ENCODE peak calls at places on chromosomes 6 and 20, in seven cellular contexts. One of them, this sample, is unnamed.

GRCh38 chr20:32961956-32962517 is 42.2 kb downstream of the SUN5 start:
- DNase-seq in GM23248: no peak
- DNase-seq in astrocyte: no peak
- DNase-seq in fibroblast of lung: no peak
- DNase-seq in mesendoderm: no peak
- DNase-seq in mammary epithelial cell: no peak
- DNase-seq in HCT116: no peak
- DNase-seq in this sample: no peak

GRCh38 chr6:24951831-24952299 is 16.1 kb upstream of the RIPOR2 start:
- DNase-seq in GM23248: no peak
- DNase-seq in astrocyte: no peak
- DNase-seq in fibroblast of lung: no peak
- DNase-seq in mesendoderm: no peak
- DNase-seq in mammary epithelial cell: no peak
- DNase-seq in HCT116: no peak
- DNase-seq in this sample: no peak

GRCh38 chr20:61371501-61372150 is 119.6 kb downstream of the CDH4 start:
- DNase-seq in GM23248: no peak
- DNase-seq in astrocyte: no peak
- DNase-seq in fibroblast of lung: no peak
- DNase-seq in mesendoderm: no peak
- DNase-seq in mammary epithelial cell: no peak
- DNase-seq in HCT116: no peak
- DNase-seq in this sample: no peak

GRCh38 chr6:131015630-131016263 is 47.3 kb downstream of the EPB41L2 start:
- DNase-seq in GM23248: peak; percentile 70
- DNase-seq in astrocyte: peak; percentile 75
- DNase-seq in fibroblast of lung: peak; percentile 70
- DNase-seq in mesendoderm: no peak
- DNase-seq in mammary epithelial cell: peak; percentile 8
- DNase-seq in HCT116: no peak
- DNase-seq in this sample: no peak

GRCh38 chr6:46719099-46719498 is 16.1 kb downstream of the PLA2G7 start:
- DNase-seq in GM23248: peak; percentile 48
- DNase-seq in astrocyte: peak; percentile 87
- DNase-seq in fibroblast of lung: peak; percentile 22
- DNase-seq in mesendoderm: no peak
- DNase-seq in mammary epithelial cell: peak; percentile 97
- DNase-seq in HCT116: peak; percentile 79
- DNase-seq in this sample: no peak

GRCh38 chr20:25509084-25509483 is 76.2 kb downstream of the NINL start:
- DNase-seq in GM23248: no peak
- DNase-seq in astrocyte: no peak
- DNase-seq in fibroblast of lung: no peak
- DNase-seq in mesendoderm: no peak
- DNase-seq in mammary epithelial cell: no peak
- DNase-seq in HCT116: no peak
- DNase-seq in this sample: no peak

GRCh38 chr6:89045585-89045984 is 35.0 kb upstream of the PNRC1 start:
- DNase-seq in GM23248: peak; percentile 77
- DNase-seq in astrocyte: no peak
- DNase-seq in fibroblast of lung: no peak
- DNase-seq in mesendoderm: no peak
- DNase-seq in mammary epithelial cell: no peak
- DNase-seq in HCT116: no peak
- DNase-seq in this sample: no peak

GRCh38 chr6:39416728-39417127 is 94.2 kb upstream of the KCNK16 start:
- DNase-seq in GM23248: peak; percentile 96
- DNase-seq in astrocyte: peak; percentile 76
- DNase-seq in fibroblast of lung: no peak
- DNase-seq in mesendoderm: peak; percentile 90
- DNase-seq in mammary epithelial cell: peak; percentile 32
- DNase-seq in HCT116: no peak
- DNase-seq in this sample: no peak

GRCh38 chr6:42025066-42025789 is 25.1 kb upstream of the TAF8 start:
- DNase-seq in GM23248: no peak
- DNase-seq in astrocyte: no peak
- DNase-seq in fibroblast of lung: no peak
- DNase-seq in mesendoderm: no peak
- DNase-seq in mammary epithelial cell: no peak
- DNase-seq in HCT116: no peak
- DNase-seq in this sample: no peak

GRCh38 chr6:24357336-24358218 is at the start of gene DCDC2:
- DNase-seq in GM23248: peak; percentile 29
- DNase-seq in astrocyte: peak; percentile 22
- DNase-seq in fibroblast of lung: peak; percentile 13
- DNase-seq in mesendoderm: no peak
- DNase-seq in mammary epithelial cell: peak; percentile 51
- DNase-seq in HCT116: no peak
- DNase-seq in this sample: peak; percentile 90

GRCh38 chr20:46799781-46800180 is 90.3 kb downstream of the SLC2A10 start:
- DNase-seq in GM23248: no peak
- DNase-seq in astrocyte: no peak
- DNase-seq in fibroblast of lung: no peak
- DNase-seq in mesendoderm: no peak
- DNase-seq in mammary epithelial cell: no peak
- DNase-seq in HCT116: no peak
- DNase-seq in this sample: no peak

GRCh38 chr20:45358282-45359068 is 4.5 kb upstream of the SYS1 start:
- DNase-seq in GM23248: peak; percentile 95
- DNase-seq in astrocyte: peak; percentile 73
- DNase-seq in fibroblast of lung: peak; percentile 74
- DNase-seq in mesendoderm: no peak
- DNase-seq in mammary epithelial cell: peak; percentile 84
- DNase-seq in HCT116: no peak
- DNase-seq in this sample: no peak

GRCh38 chr20:5181492-5181891 is 54.7 kb downstream of the CDS2 start:
- DNase-seq in GM23248: no peak
- DNase-seq in astrocyte: no peak
- DNase-seq in fibroblast of lung: no peak
- DNase-seq in mesendoderm: no peak
- DNase-seq in mammary epithelial cell: no peak
- DNase-seq in HCT116: no peak
- DNase-seq in this sample: no peak

GRCh38 chr6:169312658-169313346 is 59.2 kb upstream of the THBS2 start:
- DNase-seq in GM23248: peak; percentile 77
- DNase-seq in astrocyte: no peak
- DNase-seq in fibroblast of lung: peak; percentile 9
- DNase-seq in mesendoderm: peak; percentile 34
- DNase-seq in mammary epithelial cell: no peak
- DNase-seq in HCT116: no peak
- DNase-seq in this sample: no peak

GRCh38 chr6:52389626-52390360 is 27.8 kb downstream of the PAQR8 start:
- DNase-seq in GM23248: peak; percentile 58
- DNase-seq in astrocyte: peak; percentile 60
- DNase-seq in fibroblast of lung: peak; percentile 15
- DNase-seq in mesendoderm: no peak
- DNase-seq in mammary epithelial cell: peak; percentile 72
- DNase-seq in HCT116: peak; percentile 48
- DNase-seq in this sample: peak; percentile 86

GRCh38 chr20:61670274-61670673 is 395.4 kb downstream of the TAF4 start:
- DNase-seq in GM23248: no peak
- DNase-seq in astrocyte: no peak
- DNase-seq in fibroblast of lung: no peak
- DNase-seq in mesendoderm: no peak
- DNase-seq in mammary epithelial cell: no peak
- DNase-seq in HCT116: no peak
- DNase-seq in this sample: no peak

GRCh38 chr6:53546256-53546655 is 1.4 kb upstream of the GCLC start:
- DNase-seq in GM23248: peak; percentile 81
- DNase-seq in astrocyte: peak; percentile 22
- DNase-seq in fibroblast of lung: no peak
- DNase-seq in mesendoderm: no peak
- DNase-seq in mammary epithelial cell: peak; percentile 48
- DNase-seq in HCT116: no peak
- DNase-seq in this sample: no peak

GRCh38 chr20:17505664-17506517 is 25.3 kb downstream of the BFSP1 start:
- DNase-seq in GM23248: peak; percentile 83
- DNase-seq in astrocyte: peak; percentile 42
- DNase-seq in fibroblast of lung: peak; percentile 57
- DNase-seq in mesendoderm: peak; percentile 15
- DNase-seq in mammary epithelial cell: peak; percentile 95
- DNase-seq in HCT116: no peak
- DNase-seq in this sample: no peak

GRCh38 chr6:166625356-166625755 is 1.7 kb downstream of the RPS6KA2 start:
- DNase-seq in GM23248: peak; percentile 53
- DNase-seq in astrocyte: no peak
- DNase-seq in fibroblast of lung: peak; percentile 68
- DNase-seq in mesendoderm: no peak
- DNase-seq in mammary epithelial cell: peak; percentile 34
- DNase-seq in HCT116: no peak
- DNase-seq in this sample: no peak

DNA sequence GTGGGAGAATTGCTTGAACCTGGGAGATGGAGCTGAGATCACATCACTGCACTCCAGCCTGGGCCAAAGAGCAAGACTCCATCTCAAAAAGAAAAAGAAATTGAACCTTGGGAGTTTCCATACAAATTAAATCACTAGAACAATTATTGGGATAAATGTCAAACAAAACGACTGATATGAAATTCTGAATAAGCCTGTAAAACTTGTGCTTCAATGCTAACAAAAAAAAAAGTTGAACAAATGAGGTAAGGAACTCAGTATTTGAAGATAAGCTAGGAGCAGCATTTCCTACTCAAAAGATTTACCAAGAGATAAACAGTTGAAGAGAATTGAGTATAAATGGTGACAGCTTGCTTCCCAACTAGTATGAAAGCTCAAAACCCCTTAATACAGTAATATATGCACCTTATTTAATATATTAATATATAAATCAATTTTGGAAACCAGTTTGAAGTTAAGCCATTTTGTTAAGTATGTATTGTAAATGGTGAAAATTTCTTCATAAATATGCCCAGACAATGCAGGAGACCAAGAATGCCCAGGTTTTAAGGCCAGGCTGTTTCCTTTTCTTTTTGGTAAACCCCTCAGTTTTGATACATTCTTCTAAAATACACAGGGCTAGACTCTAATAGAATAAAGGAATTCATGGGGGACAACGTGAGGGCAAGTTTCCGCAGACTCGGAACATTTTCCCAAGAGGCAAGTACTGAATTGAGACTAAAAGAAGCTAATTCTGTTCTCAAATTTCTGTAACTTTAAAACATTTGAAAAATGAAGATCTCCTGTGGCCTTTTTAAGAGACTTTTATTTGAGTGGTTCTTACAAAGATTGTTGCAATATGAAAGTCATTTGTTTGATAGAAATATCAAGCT is 3.9 kb downstream of the ROMO1 start:
- DNase-seq in GM23248: no peak
- DNase-seq in astrocyte: no peak
- DNase-seq in fibroblast of lung: no peak
- DNase-seq in mesendoderm: no peak
- DNase-seq in mammary epithelial cell: no peak
- DNase-seq in HCT116: no peak
- DNase-seq in this sample: no peak
- H3K9ac ChIP-seq in GM23248: peak overlapping the region; percentile 96
- H3K9ac ChIP-seq in astrocyte: no peak overlapping the region
- H3K9ac ChIP-seq in fibroblast of lung: no peak overlapping the region
- H3K9ac ChIP-seq in mesendoderm: no peak overlapping the region
- H3K9ac ChIP-seq in mammary epithelial cell: no peak overlapping the region
- H3K9ac ChIP-seq in HCT116: no peak overlapping the region
- H3K9ac ChIP-seq in this sample: no peak overlapping the region

DNA sequence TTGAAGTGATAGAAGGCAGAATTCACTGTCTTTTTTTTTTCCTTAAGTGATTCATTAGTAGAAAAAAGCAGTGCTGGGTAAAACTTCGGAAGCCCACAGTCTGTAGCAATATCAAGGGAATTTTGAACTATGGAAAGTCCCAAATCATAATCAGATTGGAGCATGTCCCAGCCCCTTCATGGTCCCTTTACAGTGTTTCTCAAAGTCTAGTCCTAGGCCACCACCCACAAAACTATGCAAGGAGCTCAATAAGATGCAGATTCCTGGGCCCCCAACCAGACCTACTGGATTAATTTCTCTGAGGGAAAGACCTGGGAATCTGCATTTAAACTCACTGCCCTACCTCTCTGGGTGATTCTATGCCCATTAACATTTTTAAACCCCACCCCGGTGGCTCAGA is 22.5 kb downstream of the NEDD9 start:
- DNase-seq in GM23248: peak; percentile 58
- DNase-seq in astrocyte: peak; percentile 75
- DNase-seq in fibroblast of lung: no peak
- DNase-seq in mesendoderm: no peak
- DNase-seq in mammary epithelial cell: peak; percentile 74
- DNase-seq in HCT116: no peak
- DNase-seq in this sample: no peak
- H3K4me1 ChIP-seq in GM23248: peaks cover 64% of the 10 kb centered on the region
- H3K4me1 ChIP-seq in astrocyte: peaks cover 81% of the 10 kb centered on the region
- H3K4me1 ChIP-seq in fibroblast of lung: peaks cover 33% of the 10 kb centered on the region
- H3K4me1 ChIP-seq in mesendoderm: peaks cover 10% of the 10 kb centered on the region
- H3K4me1 ChIP-seq in mammary epithelial cell: peaks cover 43% of the 10 kb centered on the region
- H3K4me1 ChIP-seq in HCT116: peaks cover 10% of the 10 kb centered on the region
- H3K4me1 ChIP-seq in this sample: peaks cover 18% of the 10 kb centered on the region

GRCh38 chr6:28400122-28400451 is 540 bp upstream of the ZSCAN12 start:
- DNase-seq in GM23248: no peak
- DNase-seq in astrocyte: no peak
- DNase-seq in fibroblast of lung: no peak
- DNase-seq in mesendoderm: no peak
- DNase-seq in mammary epithelial cell: no peak
- DNase-seq in HCT116: no peak
- DNase-seq in this sample: no peak
- H3K9ac ChIP-seq in GM23248: peak overlapping the region; percentile 86
- H3K9ac ChIP-seq in astrocyte: peak overlapping the region; percentile 88
- H3K9ac ChIP-seq in fibroblast of lung: peak overlapping the region; percentile 77
- H3K9ac ChIP-seq in mesendoderm: peak overlapping the region; percentile 57
- H3K9ac ChIP-seq in mammary epithelial cell: peak overlapping the region; percentile 88
- H3K9ac ChIP-seq in HCT116: no peak overlapping the region
- H3K9ac ChIP-seq in this sample: no peak overlapping the region

GRCh38 chr20:38093641-38094077 is 60.1 kb downstream of the RPRD1B start:
- DNase-seq in GM23248: no peak
- DNase-seq in astrocyte: no peak
- DNase-seq in fibroblast of lung: no peak
- DNase-seq in mesendoderm: no peak
- DNase-seq in mammary epithelial cell: no peak
- DNase-seq in HCT116: no peak
- DNase-seq in this sample: no peak
- H3K4me1 ChIP-seq in GM23248: peaks cover 28% of the 10 kb centered on the region
- H3K4me1 ChIP-seq in astrocyte: peaks cover 17% of the 10 kb centered on the region
- H3K4me1 ChIP-seq in fibroblast of lung: peaks cover 25% of the 10 kb centered on the region
- H3K4me1 ChIP-seq in mesendoderm: no peaks in the 10 kb centered on the region
- H3K4me1 ChIP-seq in mammary epithelial cell: peaks cover 13% of the 10 kb centered on the region
- H3K4me1 ChIP-seq in HCT116: peaks cover 9% of the 10 kb centered on the region
- H3K4me1 ChIP-seq in this sample: no peaks in the 10 kb centered on the region

GRCh38 chr6:119348308-119349040 is 1.1 kb downstream of the MAN1A1 start:
- DNase-seq in GM23248: peak; percentile 55
- DNase-seq in astrocyte: peak; percentile 20
- DNase-seq in fibroblast of lung: no peak
- DNase-seq in mesendoderm: peak; percentile 62
- DNase-seq in mammary epithelial cell: no peak
- DNase-seq in HCT116: no peak
- DNase-seq in this sample: peak; percentile 78

GRCh38 chr6:119350202-119351004 is 842 bp upstream of the MAN1A1 start:
- DNase-seq in GM23248: peak; percentile 90
- DNase-seq in astrocyte: peak; percentile 69
- DNase-seq in fibroblast of lung: peak; percentile 82
- DNase-seq in mesendoderm: peak; percentile 40
- DNase-seq in mammary epithelial cell: peak; percentile 38
- DNase-seq in HCT116: peak; percentile 48
- DNase-seq in this sample: peak; percentile 50

GRCh38 chr6:119349341-119350201 is at the start of gene MAN1A1:
- DNase-seq in GM23248: peak; percentile 87
- DNase-seq in astrocyte: peak; percentile 58
- DNase-seq in fibroblast of lung: peak; percentile 80
- DNase-seq in mesendoderm: peak; percentile 91
- DNase-seq in mammary epithelial cell: peak; percentile 60
- DNase-seq in HCT116: peak; percentile 56
- DNase-seq in this sample: peak; percentile 92

GRCh38 chr6:119347466-119348307 is 1.9 kb downstream of the MAN1A1 start:
- DNase-seq in GM23248: peak; percentile 61
- DNase-seq in astrocyte: no peak
- DNase-seq in fibroblast of lung: no peak
- DNase-seq in mesendoderm: no peak
- DNase-seq in mammary epithelial cell: no peak
- DNase-seq in HCT116: no peak
- DNase-seq in this sample: peak; percentile 73

GRCh38 chr6:119349041-119349340 is 570 bp downstream of the MAN1A1 start:
- DNase-seq in GM23248: peak; percentile 58
- DNase-seq in astrocyte: no peak
- DNase-seq in fibroblast of lung: no peak
- DNase-seq in mesendoderm: no peak
- DNase-seq in mammary epithelial cell: no peak
- DNase-seq in HCT116: no peak
- DNase-seq in this sample: no peak
- H3K9ac ChIP-seq in GM23248: peak overlapping the region; percentile 91
- H3K9ac ChIP-seq in astrocyte: peak overlapping the region; percentile 90
- H3K9ac ChIP-seq in fibroblast of lung: peak overlapping the region; percentile 71
- H3K9ac ChIP-seq in mesendoderm: peak overlapping the region; percentile 94
- H3K9ac ChIP-seq in mammary epithelial cell: no peak overlapping the region
- H3K9ac ChIP-seq in HCT116: peak overlapping the region; percentile 71
- H3K9ac ChIP-seq in this sample: peak overlapping the region; percentile 91